ENCODE peak calls at places on chromosomes 13 and 19, in seven cellular contexts. One of them, this sample, is unnamed.

GRCh38 chr13:112983428-112984196 is 14.6 kb downstream of the MCF2L start:
- DNase-seq in anterior cingulate cortex: no peak
- DNase-seq in fibroblast of pulmonary artery: no peak
- DNase-seq in fibroblast of lung: no peak
- DNase-seq in GM19239: no peak
- DNase-seq in stimulated activated CD4-positive, alpha-beta T cell treated with anti-CD3 and anti-CD28 coated beads, Interleukin-2, amount 100 ng/mL, for 48 hours: no peak
- DNase-seq in ascending aorta: no peak
- DNase-seq in this sample: no peak

GRCh38 chr19:18785179-18786124 is 5.7 kb downstream of the COMP start:
- DNase-seq in anterior cingulate cortex: no peak
- DNase-seq in fibroblast of pulmonary artery: peak
- DNase-seq in fibroblast of lung: peak
- DNase-seq in GM19239: peak
- DNase-seq in stimulated activated CD4-positive, alpha-beta T cell treated with anti-CD3 and anti-CD28 coated beads, Interleukin-2, amount 100 ng/mL, for 48 hours: peak
- DNase-seq in ascending aorta: no peak
- DNase-seq in this sample: no peak

GRCh38 chr13:66329988-66330429 is 900.1 kb downstream of the PCDH9 start:
- DNase-seq in anterior cingulate cortex: no peak
- DNase-seq in fibroblast of pulmonary artery: no peak
- DNase-seq in fibroblast of lung: no peak
- DNase-seq in GM19239: no peak
- DNase-seq in stimulated activated CD4-positive, alpha-beta T cell treated with anti-CD3 and anti-CD28 coated beads, Interleukin-2, amount 100 ng/mL, for 48 hours: no peak
- DNase-seq in ascending aorta: no peak
- DNase-seq in this sample: no peak

GRCh38 chr13:26425439-26426358 is 131.8 kb upstream of the WASF3 start:
- DNase-seq in anterior cingulate cortex: no peak
- DNase-seq in fibroblast of pulmonary artery: peak
- DNase-seq in fibroblast of lung: peak
- DNase-seq in GM19239: no peak
- DNase-seq in stimulated activated CD4-positive, alpha-beta T cell treated with anti-CD3 and anti-CD28 coated beads, Interleukin-2, amount 100 ng/mL, for 48 hours: no peak
- DNase-seq in ascending aorta: no peak
- DNase-seq in this sample: no peak

GRCh38 chr13:94968040-94968756 is 255.9 kb upstream of the SOX21 start:
- DNase-seq in anterior cingulate cortex: no peak
- DNase-seq in fibroblast of pulmonary artery: no peak
- DNase-seq in fibroblast of lung: peak
- DNase-seq in GM19239: no peak
- DNase-seq in stimulated activated CD4-positive, alpha-beta T cell treated with anti-CD3 and anti-CD28 coated beads, Interleukin-2, amount 100 ng/mL, for 48 hours: no peak
- DNase-seq in ascending aorta: no peak
- DNase-seq in this sample: peak

GRCh38 chr19:53908106-53908932 is 759 bp upstream of the CACNG7 start:
- DNase-seq in anterior cingulate cortex: peak
- DNase-seq in fibroblast of pulmonary artery: peak
- DNase-seq in fibroblast of lung: peak
- DNase-seq in GM19239: peak
- DNase-seq in stimulated activated CD4-positive, alpha-beta T cell treated with anti-CD3 and anti-CD28 coated beads, Interleukin-2, amount 100 ng/mL, for 48 hours: peak
- DNase-seq in ascending aorta: no peak
- DNase-seq in this sample: peak

GRCh38 chr19:892243-892996 is 567 bp downstream of the MED16 start:
- DNase-seq in anterior cingulate cortex: no peak
- DNase-seq in fibroblast of pulmonary artery: no peak
- DNase-seq in fibroblast of lung: no peak
- DNase-seq in GM19239: no peak
- DNase-seq in stimulated activated CD4-positive, alpha-beta T cell treated with anti-CD3 and anti-CD28 coated beads, Interleukin-2, amount 100 ng/mL, for 48 hours: no peak
- DNase-seq in ascending aorta: no peak
- DNase-seq in this sample: no peak

GRCh38 chr13:74886496-74886895 is 595.5 kb downstream of the TBC1D4 start:
- DNase-seq in anterior cingulate cortex: no peak
- DNase-seq in fibroblast of pulmonary artery: peak
- DNase-seq in fibroblast of lung: peak
- DNase-seq in GM19239: no peak
- DNase-seq in stimulated activated CD4-positive, alpha-beta T cell treated with anti-CD3 and anti-CD28 coated beads, Interleukin-2, amount 100 ng/mL, for 48 hours: no peak
- DNase-seq in ascending aorta: no peak
- DNase-seq in this sample: peak

GRCh38 chr13:111326621-111326965 is 6.2 kb downstream of the TEX29 start:
- DNase-seq in anterior cingulate cortex: no peak
- DNase-seq in fibroblast of pulmonary artery: no peak
- DNase-seq in fibroblast of lung: no peak
- DNase-seq in GM19239: no peak
- DNase-seq in stimulated activated CD4-positive, alpha-beta T cell treated with anti-CD3 and anti-CD28 coated beads, Interleukin-2, amount 100 ng/mL, for 48 hours: no peak
- DNase-seq in ascending aorta: no peak
- DNase-seq in this sample: no peak

GRCh38 chr13:25727776-25728175 is 324.0 kb downstream of the SHISA2 start:
- DNase-seq in anterior cingulate cortex: no peak
- DNase-seq in fibroblast of pulmonary artery: no peak
- DNase-seq in fibroblast of lung: no peak
- DNase-seq in GM19239: no peak
- DNase-seq in stimulated activated CD4-positive, alpha-beta T cell treated with anti-CD3 and anti-CD28 coated beads, Interleukin-2, amount 100 ng/mL, for 48 hours: no peak
- DNase-seq in ascending aorta: no peak
- DNase-seq in this sample: no peak

GRCh38 chr19:39498262-39499081 is at the start of gene DLL3:
- DNase-seq in anterior cingulate cortex: no peak
- DNase-seq in fibroblast of pulmonary artery: peak
- DNase-seq in fibroblast of lung: no peak
- DNase-seq in GM19239: no peak
- DNase-seq in stimulated activated CD4-positive, alpha-beta T cell treated with anti-CD3 and anti-CD28 coated beads, Interleukin-2, amount 100 ng/mL, for 48 hours: no peak
- DNase-seq in ascending aorta: no peak
- DNase-seq in this sample: no peak

GRCh38 chr19:4043410-4043809 is 23.3 kb downstream of the ZBTB7A start:
- DNase-seq in anterior cingulate cortex: no peak
- DNase-seq in fibroblast of pulmonary artery: no peak
- DNase-seq in fibroblast of lung: no peak
- DNase-seq in GM19239: no peak
- DNase-seq in stimulated activated CD4-positive, alpha-beta T cell treated with anti-CD3 and anti-CD28 coated beads, Interleukin-2, amount 100 ng/mL, for 48 hours: no peak
- DNase-seq in ascending aorta: no peak
- DNase-seq in this sample: no peak

GRCh38 chr19:8262431-8262830 is 45.7 kb downstream of the CD320 start:
- DNase-seq in anterior cingulate cortex: no peak
- DNase-seq in fibroblast of pulmonary artery: no peak
- DNase-seq in fibroblast of lung: no peak
- DNase-seq in GM19239: no peak
- DNase-seq in stimulated activated CD4-positive, alpha-beta T cell treated with anti-CD3 and anti-CD28 coated beads, Interleukin-2, amount 100 ng/mL, for 48 hours: no peak
- DNase-seq in ascending aorta: no peak
- DNase-seq in this sample: no peak

GRCh38 chr13:33466262-33466661 is 180.7 kb upstream of the STARD13 start:
- DNase-seq in anterior cingulate cortex: no peak
- DNase-seq in fibroblast of pulmonary artery: no peak
- DNase-seq in fibroblast of lung: no peak
- DNase-seq in GM19239: no peak
- DNase-seq in stimulated activated CD4-positive, alpha-beta T cell treated with anti-CD3 and anti-CD28 coated beads, Interleukin-2, amount 100 ng/mL, for 48 hours: no peak
- DNase-seq in ascending aorta: no peak
- DNase-seq in this sample: no peak

GRCh38 chr19:57034544-57034943 is 85.2 kb upstream of the USP29 start:
- DNase-seq in anterior cingulate cortex: no peak
- DNase-seq in fibroblast of pulmonary artery: no peak
- DNase-seq in fibroblast of lung: no peak
- DNase-seq in GM19239: no peak
- DNase-seq in stimulated activated CD4-positive, alpha-beta T cell treated with anti-CD3 and anti-CD28 coated beads, Interleukin-2, amount 100 ng/mL, for 48 hours: no peak
- DNase-seq in ascending aorta: no peak
- DNase-seq in this sample: no peak

GRCh38 chr19:2095338-2095938 is 688 bp downstream of the MOB3A start:
- DNase-seq in anterior cingulate cortex: no peak
- DNase-seq in fibroblast of pulmonary artery: no peak
- DNase-seq in fibroblast of lung: no peak
- DNase-seq in GM19239: no peak
- DNase-seq in stimulated activated CD4-positive, alpha-beta T cell treated with anti-CD3 and anti-CD28 coated beads, Interleukin-2, amount 100 ng/mL, for 48 hours: no peak
- DNase-seq in ascending aorta: no peak
- DNase-seq in this sample: no peak

This sample was measured in midbrain.